ENCODE peak calls at places on chromosomes 3 and 15, in nine cellular contexts. E, R, L, V, I, W, S, A and M are unnamed samples.

GRCh38 chr3:185318136-185318535 is 44.8 kb upstream of the MAP3K13 start:
- DNase-seq in E (no peak), R (peak), L (no peak), V (no peak), I (no peak), W (peak), S (no peak), A (peak), M (no peak)

GRCh38 chr15:100759116-100759515 is 120.5 kb upstream of the ALDH1A3 start:
- DNase-seq in E (no peak), R (no peak), L (no peak), V (no peak), I (no peak), W (no peak), S (peak), A (no peak), M (no peak)

GRCh38 chr3:58244186-58244585 is 6.6 kb downstream of the ABHD6 start:
- DNase-seq in E (no peak), R (no peak), L (no peak), V (no peak), I (no peak), W (no peak), S (no peak), A (no peak), M (no peak)

GRCh38 chr15:51802593-51802992 is 26.9 kb upstream of the TMOD3 start:
- DNase-seq in E (no peak), R (no peak), L (no peak), V (no peak), I (no peak), W (no peak), S (no peak), A (no peak), M (no peak)

GRCh38 chr3:127817331-127817821 is 4.9 kb downstream of the MGLL start:
- DNase-seq in E (no peak), R (peak), L (no peak), V (peak), I (no peak), W (peak), S (peak), A (peak), M (no peak)

GRCh38 chr15:38440353-38441129 is 13.4 kb upstream of the FAM98B start:
- DNase-seq in E (no peak), R (peak), L (peak), V (peak), I (peak), W (peak), S (peak), A (peak), M (peak)

GRCh38 chr15:56245871-56246814 is 2.5 kb upstream of the RFX7 start:
- DNase-seq in E (peak), R (peak), L (peak), V (peak), I (peak), W (peak), S (peak), A (peak), M (peak)

GRCh38 chr3:123098411-123099330 is 31.8 kb downstream of the PDIA5 start:
- DNase-seq in E (no peak), R (peak), L (no peak), V (no peak), I (no peak), W (no peak), S (no peak), A (no peak), M (no peak)

GRCh38 chr15:101611007-101611406 is 41.2 kb downstream of the TM2D3 start:
- DNase-seq in E (no peak), R (no peak), L (no peak), V (no peak), I (no peak), W (no peak), S (no peak), A (no peak), M (no peak)

GRCh38 chr3:177905895-177906511 is 630.2 kb upstream of the KCNMB2 start:
- DNase-seq in E (no peak), R (peak), L (no peak), V (no peak), I (no peak), W (no peak), S (peak), A (peak), M (no peak)

GRCh38 chr3:192887047-192887446 is 30.6 kb downstream of the MB21D2 start:
- DNase-seq in E (no peak), R (peak), L (no peak), V (no peak), I (no peak), W (no peak), S (peak), A (no peak), M (no peak)

GRCh38 chr3:104873331-104873730 is 493.4 kb upstream of the ALCAM start:
- DNase-seq in E (no peak), R (no peak), L (no peak), V (no peak), I (no peak), W (no peak), S (peak), A (no peak), M (no peak)

GRCh38 chr3:86774082-86774691 is 216.8 kb downstream of the VGLL3 start:
- DNase-seq in E (no peak), R (no peak), L (no peak), V (no peak), I (no peak), W (peak), S (peak), A (peak), M (no peak)

GRCh38 chr15:79897701-79898113 is 893 bp upstream of the MTHFS start:
- DNase-seq in E (no peak), R (no peak), L (no peak), V (no peak), I (no peak), W (no peak), S (no peak), A (no peak), M (no peak)

GRCh38 chr3:73908218-73908617 is 283.5 kb upstream of the PDZRN3 start:
- DNase-seq in E (no peak), R (no peak), L (no peak), V (no peak), I (no peak), W (no peak), S (no peak), A (no peak), M (no peak)

GRCh38 chr15:99436472-99437314 is 129.1 kb upstream of the MEF2A start:
- DNase-seq in E (peak), R (no peak), L (no peak), V (peak), I (no peak), W (no peak), S (no peak), A (no peak), M (no peak)

GRCh38 chr3:187291512-187292132 is at the start of gene MASP1:
- DNase-seq in E (no peak), R (peak), L (no peak), V (peak), I (peak), W (no peak), S (peak), A (peak), M (peak)

GRCh38 chr3:170429050-170429449 is 10.4 kb downstream of the CLDN11 start:
- DNase-seq in E (no peak), R (no peak), L (no peak), V (no peak), I (no peak), W (peak), S (peak), A (peak), M (no peak)

GRCh38 chr3:150681037-150681436 is 22.7 kb downstream of the ERICH6 start:
- DNase-seq in E (no peak), R (no peak), L (no peak), V (no peak), I (no peak), W (no peak), S (no peak), A (no peak), M (no peak)

GRCh38 chr3:74693696-74694393 is 79.4 kb upstream of the CNTN3 start:
- DNase-seq in E (no peak), R (no peak), L (no peak), V (no peak), I (no peak), W (no peak), S (no peak), A (no peak), M (no peak)

GRCh38 chr15:64681424-64682024 is 93.9 kb downstream of the RBPMS2 start:
- DNase-seq in E (no peak), R (peak), L (no peak), V (no peak), I (peak), W (peak), S (peak), A (peak), M (peak)

GRCh38 chr3:63910873-63911272 is 1.3 kb downstream of the SCAANT1 start:
- DNase-seq in E (no peak), R (no peak), L (no peak), V (no peak), I (no peak), W (peak), S (peak), A (peak), M (no peak)

GRCh38 chr3:125062904-125063618 is 7.3 kb upstream of the HEG1 start:
- DNase-seq in E (no peak), R (peak), L (no peak), V (no peak), I (peak), W (peak), S (peak), A (peak), M (no peak)

GRCh38 chr15:74203914-74204431 is 1.4 kb upstream of the STRA6 start:
- DNase-seq in E (no peak), R (peak), L (no peak), V (no peak), I (no peak), W (no peak), S (peak), A (no peak), M (no peak)

GRCh38 chr3:41900265-41900664 is 61.6 kb downstream of the ULK4 start:
- DNase-seq in E (no peak), R (peak), L (no peak), V (no peak), I (no peak), W (no peak), S (peak), A (peak), M (peak)

GRCh38 chr3:62923092-62923491 is 47.9 kb upstream of the CADPS start:
- DNase-seq in E (no peak), R (no peak), L (no peak), V (no peak), I (no peak), W (no peak), S (no peak), A (no peak), M (no peak)